ENCODE peak calls at places on chromosomes 7 and 10, in nine cellular contexts. F is cardiac muscle cell; E is uterus; R is gastrocnemius medialis; G is lower lobe of right lung; C is GM23248; S is neuronal stem cell; M is naive thymus-derived CD4-positive, alpha-beta T cell; U is sigmoid colon. Y is an unnamed sample.

GRCh38 chr10:11810313-11810766 is 12.8 kb upstream of the PROSER2 start:
- DNase-seq in F (no peak), E (no peak), R (no peak), G (peak; percentile 26), C (no peak), S (no peak), M (no peak), U (no peak), Y (no peak)

GRCh38 chr10:96740579-96741281 is 20.4 kb upstream of the PIK3AP1 start:
- DNase-seq in F (no peak), E (no peak), R (peak; percentile 37), G (peak; percentile 87), C (no peak), S (no peak), M (no peak), U (peak; percentile 78), Y (no peak)

GRCh38 chr7:79298145-79298760 is 155.2 kb downstream of the MAGI2 start:
- DNase-seq in F (peak; percentile 61), E (peak; percentile 11), R (no peak), G (no peak), C (peak; percentile 75), S (peak; percentile 35), M (no peak), U (no peak), Y (no peak)

GRCh38 chr7:149460493-149461330 is at the start of gene ZNF777:
- DNase-seq in F (peak; percentile 89), E (peak; percentile 74), R (peak; percentile 80), G (peak; percentile 90), C (peak; percentile 95), S (peak; percentile 71), M (peak; percentile 84), U (peak; percentile 92), Y (peak; percentile 83)

GRCh38 chr10:75137533-75138438 is 26.3 kb downstream of the SAMD8 start:
- DNase-seq in F (peak; percentile 7), E (no peak), R (no peak), G (no peak), C (peak; percentile 84), S (no peak), M (no peak), U (no peak), Y (no peak)

GRCh38 chr10:110636932-110637557 is 7.1 kb upstream of the RBM20 start:
- DNase-seq in F (peak; percentile 77), E (no peak), R (peak; percentile 93), G (no peak), C (no peak), S (no peak), M (no peak), U (peak; percentile 74), Y (no peak)

GRCh38 chr10:80894797-80895467 is 357.2 kb downstream of the SH2D4B start:
- DNase-seq in F (no peak), E (no peak), R (no peak), G (no peak), C (no peak), S (no peak), M (no peak), U (no peak), Y (no peak)

GRCh38 chr10:116838143-116838725 is 11.1 kb upstream of the ENO4 start:
- DNase-seq in F (no peak), E (no peak), R (no peak), G (no peak), C (no peak), S (no peak), M (no peak), U (no peak), Y (no peak)

GRCh38 chr7:8161398-8161828 is 100.6 kb downstream of the ICA1 start:
- DNase-seq in F (no peak), E (no peak), R (no peak), G (no peak), C (no peak), S (no peak), M (no peak), U (no peak), Y (no peak)

GRCh38 chr7:113087278-113087998 is 811 bp upstream of the GPR85 start:
- DNase-seq in F (peak; percentile 13), E (peak; percentile 16), R (no peak), G (no peak), C (peak; percentile 94), S (no peak), M (no peak), U (no peak), Y (no peak)

GRCh38 chr7:2823124-2823523 is 21.0 kb downstream of the GNA12 start:
- DNase-seq in F (peak; percentile 77), E (no peak), R (no peak), G (no peak), C (no peak), S (no peak), M (no peak), U (peak; percentile 13), Y (no peak)

GRCh38 chr7:82428186-82428961 is 15.2 kb downstream of the CACNA2D1 start:
- DNase-seq in F (no peak), E (no peak), R (no peak), G (no peak), C (peak; percentile 65), S (no peak), M (no peak), U (no peak), Y (no peak)

GRCh38 chr10:128274938-128275337 is 148.7 kb upstream of the MKI67 start:
- DNase-seq in F (peak; percentile 10), E (no peak), R (peak; percentile 19), G (no peak), C (peak; percentile 79), S (no peak), M (no peak), U (no peak), Y (no peak)

GRCh38 chr7:35648367-35648766 is 46.6 kb downstream of the HERPUD2 start:
- DNase-seq in F (no peak), E (no peak), R (no peak), G (no peak), C (no peak), S (no peak), M (no peak), U (no peak), Y (no peak)

GRCh38 chr10:76036962-76037361 is 605.5 kb downstream of the LRMDA start:
- DNase-seq in F (no peak), E (no peak), R (no peak), G (no peak), C (no peak), S (no peak), M (no peak), U (no peak), Y (no peak)

GRCh38 chr7:47947355-47947749 is 914 bp downstream of the PKD1L1 start:
- DNase-seq in F (no peak), E (no peak), R (no peak), G (no peak), C (no peak), S (no peak), M (no peak), U (no peak), Y (no peak)

GRCh38 chr10:114453576-114453975 is 49.3 kb upstream of the AFAP1L2 start:
- DNase-seq in F (no peak), E (no peak), R (no peak), G (no peak), C (no peak), S (no peak), M (no peak), U (no peak), Y (no peak)

GRCh38 chr10:24894309-24894708 is 58.1 kb downstream of the PRTFDC1 start:
- DNase-seq in F (no peak), E (no peak), R (no peak), G (no peak), C (peak; percentile 75), S (no peak), M (no peak), U (no peak), Y (no peak)

GRCh38 chr7:157837561-157837960 is 500.8 kb downstream of the DNAJB6 start:
- DNase-seq in F (no peak), E (no peak), R (no peak), G (no peak), C (no peak), S (no peak), M (no peak), U (no peak), Y (no peak)
- H3K27me3 ChIP-seq in F (no peaks in the 10 kb centered on the region), E (no peaks in the 10 kb centered on the region), R (no peaks in the 10 kb centered on the region), G (peaks cover 4% of the 10 kb centered on the region), C (no peaks in the 10 kb centered on the region), S (no peaks in the 10 kb centered on the region), M (no peaks in the 10 kb centered on the region), U (peaks cover 18% of the 10 kb centered on the region), Y (no peaks in the 10 kb centered on the region)

GRCh38 chr10:63266337-63267327 is 133.5 kb downstream of the NRBF2 start:
- DNase-seq in F (no peak), E (no peak), R (no peak), G (no peak), C (peak; percentile 21), S (no peak), M (no peak), U (no peak), Y (peak; percentile 21)
- H3K27ac ChIP-seq in F (peak overlapping the region; percentile 99), E (peak overlapping the region; percentile 90), R (peak overlapping the region; percentile 96), G (peak overlapping the region; percentile 93), C (peak overlapping the region; percentile 99), S (no peak overlapping the region), M (peak overlapping the region; percentile 91), U (peak overlapping the region; percentile 89), Y (peak overlapping the region; percentile 94)

GRCh38 chr7:21426958-21427860 is 674 bp upstream of the SP4 start:
- DNase-seq in F (peak; percentile 99), E (peak; percentile 98), R (peak; percentile 99), G (peak; percentile 99), C (peak; percentile 100), S (peak; percentile 98), M (peak; percentile 100), U (peak; percentile 99), Y (peak; percentile 100)

GRCh38 chr7:21427861-21428641 is at the start of gene SP4:
- DNase-seq in F (peak; percentile 96), E (peak; percentile 94), R (peak; percentile 94), G (peak; percentile 96), C (peak; percentile 98), S (peak; percentile 91), M (peak; percentile 98), U (peak; percentile 97), Y (peak; percentile 98)

GRCh38 chr7:21429021-21429420 is 1.1 kb downstream of the SP4 start:
- DNase-seq in F (no peak), E (no peak), R (no peak), G (no peak), C (no peak), S (no peak), M (no peak), U (no peak), Y (no peak)

GRCh38 chr7:21429786-21430574 is 2.1 kb downstream of the SP4 start:
- DNase-seq in F (no peak), E (no peak), R (no peak), G (no peak), C (no peak), S (no peak), M (no peak), U (no peak), Y (no peak)

DNA sequence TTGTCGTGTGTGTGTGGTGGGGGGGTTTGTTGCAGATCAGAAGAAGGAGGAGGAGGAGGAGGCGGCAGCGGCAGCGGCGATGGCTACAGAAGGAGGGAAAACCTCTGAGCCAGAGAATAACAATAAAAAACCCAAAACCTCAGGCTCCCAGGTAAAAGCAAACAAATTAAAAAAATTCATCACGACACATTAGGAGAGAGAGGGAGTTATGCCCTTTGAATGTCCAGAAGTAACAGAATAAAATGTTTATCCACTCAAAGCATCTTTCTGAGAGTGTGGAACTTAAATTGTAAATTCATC is 709 bp downstream of the SP4 start:
- DNase-seq in F (no peak), E (no peak), R (no peak), G (peak; percentile 51), C (no peak), S (no peak), M (no peak), U (no peak), Y (no peak)
- H3K9me3 ChIP-seq in F (no peaks in the 10 kb centered on the region), E (no peaks in the 10 kb centered on the region), R (no peaks in the 10 kb centered on the region), G (no peaks in the 10 kb centered on the region), C (no peaks in the 10 kb centered on the region), S (no peaks in the 10 kb centered on the region), M (no peaks in the 10 kb centered on the region), U (no peaks in the 10 kb centered on the region), Y (no peaks in the 10 kb centered on the region)

GRCh38 chr7:28564755-28565374 is 152.5 kb downstream of the CREB5 start:
- DNase-seq in F (no peak), E (no peak), R (no peak), G (no peak), C (peak; percentile 61), S (no peak), M (no peak), U (no peak), Y (no peak)
- H3K27me3 ChIP-seq in F (no peaks in the 10 kb centered on the region), E (no peaks in the 10 kb centered on the region), R (no peaks in the 10 kb centered on the region), G (no peaks in the 10 kb centered on the region), C (no peaks in the 10 kb centered on the region), S (no peaks in the 10 kb centered on the region), M (no peaks in the 10 kb centered on the region), U (no peaks in the 10 kb centered on the region), Y (no peaks in the 10 kb centered on the region)